ENCODE peak calls at places on chromosomes 6 and 20, in four cellular contexts. One of them, this sample, is unnamed. For H3K36me3, the result is how much of the 10 kb centered on the place peaks cover.

GRCh38 chr6:90336591-90336990 is 39.9 kb upstream of the BACH2 start:
- DNase-seq in adrenal gland: no peak
- DNase-seq in CD4-positive, alpha-beta memory T cell: no peak
- DNase-seq in CD8-positive, alpha-beta T cell: no peak
- DNase-seq in this sample: no peak

GRCh38 chr6:61887425-61887824 is 398.6 kb downstream of the KHDRBS2 start:
- DNase-seq in adrenal gland: no peak
- DNase-seq in CD4-positive, alpha-beta memory T cell: no peak
- DNase-seq in CD8-positive, alpha-beta T cell: no peak
- DNase-seq in this sample: no peak

GRCh38 chr6:139708342-139709199 is 334.1 kb upstream of the CITED2 start:
- DNase-seq in adrenal gland: no peak
- DNase-seq in CD4-positive, alpha-beta memory T cell: no peak
- DNase-seq in CD8-positive, alpha-beta T cell: no peak
- DNase-seq in this sample: no peak

GRCh38 chr6:107488875-107489635 is 862 bp upstream of the SOBP start:
- DNase-seq in adrenal gland: peak
- DNase-seq in CD4-positive, alpha-beta memory T cell: peak
- DNase-seq in CD8-positive, alpha-beta T cell: peak
- DNase-seq in this sample: no peak

GRCh38 chr6:149079911-149080501 is 237.5 kb upstream of the TAB2 start:
- DNase-seq in adrenal gland: no peak
- DNase-seq in CD4-positive, alpha-beta memory T cell: no peak
- DNase-seq in CD8-positive, alpha-beta T cell: no peak
- DNase-seq in this sample: no peak

GRCh38 chr6:46674410-46674809 is 13.3 kb upstream of the TDRD6 start:
- DNase-seq in adrenal gland: no peak
- DNase-seq in CD4-positive, alpha-beta memory T cell: no peak
- DNase-seq in CD8-positive, alpha-beta T cell: no peak
- DNase-seq in this sample: no peak

GRCh38 chr6:104983776-104984175 is 26.9 kb downstream of the LIN28B start:
- DNase-seq in adrenal gland: no peak
- DNase-seq in CD4-positive, alpha-beta memory T cell: no peak
- DNase-seq in CD8-positive, alpha-beta T cell: no peak
- DNase-seq in this sample: no peak

GRCh38 chr20:51696304-51697118 is 71.7 kb downstream of the ATP9A start:
- DNase-seq in adrenal gland: no peak
- DNase-seq in CD4-positive, alpha-beta memory T cell: no peak
- DNase-seq in CD8-positive, alpha-beta T cell: no peak
- DNase-seq in this sample: no peak

GRCh38 chr20:18390201-18390600 is 76.6 kb downstream of the DZANK1 start:
- DNase-seq in adrenal gland: no peak
- DNase-seq in CD4-positive, alpha-beta memory T cell: no peak
- DNase-seq in CD8-positive, alpha-beta T cell: no peak
- DNase-seq in this sample: no peak

GRCh38 chr6:146361367-146361924 is 182.2 kb upstream of the RAB32 start:
- DNase-seq in adrenal gland: no peak
- DNase-seq in CD4-positive, alpha-beta memory T cell: no peak
- DNase-seq in CD8-positive, alpha-beta T cell: no peak
- DNase-seq in this sample: no peak

GRCh38 chr6:75207211-75207984 is 1.5 kb upstream of the COL12A1 start:
- DNase-seq in adrenal gland: no peak
- DNase-seq in CD4-positive, alpha-beta memory T cell: peak
- DNase-seq in CD8-positive, alpha-beta T cell: no peak
- DNase-seq in this sample: no peak

GRCh38 chr6:53436904-53437303 is 88.2 kb upstream of the ELOVL5 start:
- DNase-seq in adrenal gland: no peak
- DNase-seq in CD4-positive, alpha-beta memory T cell: no peak
- DNase-seq in CD8-positive, alpha-beta T cell: no peak
- DNase-seq in this sample: no peak

GRCh38 chr6:159654483-159655098 is 38.5 kb downstream of the SOD2 start:
- DNase-seq in adrenal gland: no peak
- DNase-seq in CD4-positive, alpha-beta memory T cell: peak
- DNase-seq in CD8-positive, alpha-beta T cell: no peak
- DNase-seq in this sample: no peak

GRCh38 chr20:44068311-44068710 is 118.7 kb downstream of the JPH2 start:
- DNase-seq in adrenal gland: no peak
- DNase-seq in CD4-positive, alpha-beta memory T cell: no peak
- DNase-seq in CD8-positive, alpha-beta T cell: no peak
- DNase-seq in this sample: no peak

GRCh38 chr6:104526383-104526782 is 333.3 kb downstream of the HACE1 start:
- DNase-seq in adrenal gland: no peak
- DNase-seq in CD4-positive, alpha-beta memory T cell: no peak
- DNase-seq in CD8-positive, alpha-beta T cell: no peak
- DNase-seq in this sample: no peak

GRCh38 chr6:91198588-91199255 is 611.9 kb upstream of the MAP3K7 start:
- DNase-seq in adrenal gland: no peak
- DNase-seq in CD4-positive, alpha-beta memory T cell: no peak
- DNase-seq in CD8-positive, alpha-beta T cell: no peak
- DNase-seq in this sample: no peak

GRCh38 chr6:151313060-151313459 is 73.3 kb downstream of the AKAP12 start:
- DNase-seq in adrenal gland: no peak
- DNase-seq in CD4-positive, alpha-beta memory T cell: no peak
- DNase-seq in CD8-positive, alpha-beta T cell: no peak
- DNase-seq in this sample: no peak

GRCh38 chr6:43878823-43879495 is 108.9 kb downstream of the VEGFA start:
- DNase-seq in adrenal gland: peak
- DNase-seq in CD4-positive, alpha-beta memory T cell: no peak
- DNase-seq in CD8-positive, alpha-beta T cell: no peak
- DNase-seq in this sample: no peak

GRCh38 chr6:139722540-139722939 is 348.1 kb upstream of the CITED2 start:
- DNase-seq in adrenal gland: no peak
- DNase-seq in CD4-positive, alpha-beta memory T cell: no peak
- DNase-seq in CD8-positive, alpha-beta T cell: no peak
- DNase-seq in this sample: no peak

GRCh38 chr6:166955865-166956443 is 396 bp downstream of the RNASET2 start:
- DNase-seq in adrenal gland: no peak
- DNase-seq in CD4-positive, alpha-beta memory T cell: no peak
- DNase-seq in CD8-positive, alpha-beta T cell: no peak
- DNase-seq in this sample: no peak

GRCh38 chr6:160146454-160147145 is 25.0 kb downstream of the SLC22A1 start:
- DNase-seq in adrenal gland: no peak
- DNase-seq in CD4-positive, alpha-beta memory T cell: no peak
- DNase-seq in CD8-positive, alpha-beta T cell: no peak
- DNase-seq in this sample: no peak

GRCh38 chr20:13554076-13554475 is 84.7 kb downstream of the TASP1 start:
- DNase-seq in adrenal gland: no peak
- DNase-seq in CD4-positive, alpha-beta memory T cell: no peak
- DNase-seq in CD8-positive, alpha-beta T cell: no peak
- DNase-seq in this sample: no peak

GRCh38 chr6:159261983-159262382 is 92.8 kb downstream of the FNDC1 start:
- DNase-seq in adrenal gland: no peak
- DNase-seq in CD4-positive, alpha-beta memory T cell: no peak
- DNase-seq in CD8-positive, alpha-beta T cell: no peak
- DNase-seq in this sample: no peak

GRCh38 chr6:80535914-80536565 is 429.6 kb downstream of the BCKDHB start:
- DNase-seq in adrenal gland: no peak
- DNase-seq in CD4-positive, alpha-beta memory T cell: no peak
- DNase-seq in CD8-positive, alpha-beta T cell: no peak
- DNase-seq in this sample: no peak

GRCh38 chr6:9494864-9495263 is 920.0 kb downstream of the TFAP2A start:
- DNase-seq in adrenal gland: no peak
- DNase-seq in CD4-positive, alpha-beta memory T cell: no peak
- DNase-seq in CD8-positive, alpha-beta T cell: no peak
- DNase-seq in this sample: no peak

GRCh38 chr6:53252177-53252692 is 96.5 kb downstream of the ELOVL5 start:
- DNase-seq in adrenal gland: no peak
- DNase-seq in CD4-positive, alpha-beta memory T cell: no peak
- DNase-seq in CD8-positive, alpha-beta T cell: no peak
- DNase-seq in this sample: no peak

GRCh38 chr6:83083476-83083875 is 16.0 kb downstream of the DOP1A start:
- DNase-seq in adrenal gland: no peak
- DNase-seq in CD4-positive, alpha-beta memory T cell: no peak
- DNase-seq in CD8-positive, alpha-beta T cell: no peak
- DNase-seq in this sample: no peak

GRCh38 chr20:37968726-37969401 is 64.4 kb downstream of the TTI1 start:
- DNase-seq in adrenal gland: peak
- DNase-seq in CD4-positive, alpha-beta memory T cell: no peak
- DNase-seq in CD8-positive, alpha-beta T cell: no peak
- DNase-seq in this sample: no peak

GRCh38 chr20:19720991-19721390 is 37.1 kb upstream of the RIN2 start:
- DNase-seq in adrenal gland: no peak
- DNase-seq in CD4-positive, alpha-beta memory T cell: no peak
- DNase-seq in CD8-positive, alpha-beta T cell: no peak
- DNase-seq in this sample: no peak

GRCh38 chr6:169529931-169530761 is 171.7 kb downstream of the WDR27 start:
- DNase-seq in adrenal gland: no peak
- DNase-seq in CD4-positive, alpha-beta memory T cell: peak
- DNase-seq in CD8-positive, alpha-beta T cell: no peak
- DNase-seq in this sample: no peak

GRCh38 chr6:93059911-93060310 is 359.4 kb downstream of the EPHA7 start:
- DNase-seq in adrenal gland: no peak
- DNase-seq in CD4-positive, alpha-beta memory T cell: no peak
- DNase-seq in CD8-positive, alpha-beta T cell: no peak
- DNase-seq in this sample: no peak

GRCh38 chr6:80674669-80675068 is 568.2 kb downstream of the BCKDHB start:
- DNase-seq in adrenal gland: no peak
- DNase-seq in CD4-positive, alpha-beta memory T cell: no peak
- DNase-seq in CD8-positive, alpha-beta T cell: no peak
- DNase-seq in this sample: no peak

GRCh38 chr6:110682460-110682853 is 132.8 kb downstream of the CDK19 start:
- DNase-seq in adrenal gland: peak
- DNase-seq in CD4-positive, alpha-beta memory T cell: peak
- DNase-seq in CD8-positive, alpha-beta T cell: peak
- DNase-seq in this sample: peak

GRCh38 chr6:13431861-13432465 is 55.4 kb downstream of the GFOD1 start:
- DNase-seq in adrenal gland: no peak
- DNase-seq in CD4-positive, alpha-beta memory T cell: no peak
- DNase-seq in CD8-positive, alpha-beta T cell: no peak
- DNase-seq in this sample: no peak

GRCh38 chr20:313948-314347 is 11.4 kb upstream of the SOX12 start:
- DNase-seq in adrenal gland: no peak
- DNase-seq in CD4-positive, alpha-beta memory T cell: no peak
- DNase-seq in CD8-positive, alpha-beta T cell: no peak
- DNase-seq in this sample: no peak

GRCh38 chr6:33993653-33994052 is 152.2 kb downstream of the GRM4 start:
- DNase-seq in adrenal gland: no peak
- DNase-seq in CD4-positive, alpha-beta memory T cell: no peak
- DNase-seq in CD8-positive, alpha-beta T cell: no peak
- DNase-seq in this sample: no peak

GRCh38 chr6:24394777-24395437 is 7.8 kb upstream of the MRS2 start:
- DNase-seq in adrenal gland: no peak
- DNase-seq in CD4-positive, alpha-beta memory T cell: no peak
- DNase-seq in CD8-positive, alpha-beta T cell: no peak
- DNase-seq in this sample: no peak

GRCh38 chr6:98777762-98778161 is 56.6 kb upstream of the POU3F2 start:
- DNase-seq in adrenal gland: no peak
- DNase-seq in CD4-positive, alpha-beta memory T cell: no peak
- DNase-seq in CD8-positive, alpha-beta T cell: no peak
- DNase-seq in this sample: no peak

DNA sequence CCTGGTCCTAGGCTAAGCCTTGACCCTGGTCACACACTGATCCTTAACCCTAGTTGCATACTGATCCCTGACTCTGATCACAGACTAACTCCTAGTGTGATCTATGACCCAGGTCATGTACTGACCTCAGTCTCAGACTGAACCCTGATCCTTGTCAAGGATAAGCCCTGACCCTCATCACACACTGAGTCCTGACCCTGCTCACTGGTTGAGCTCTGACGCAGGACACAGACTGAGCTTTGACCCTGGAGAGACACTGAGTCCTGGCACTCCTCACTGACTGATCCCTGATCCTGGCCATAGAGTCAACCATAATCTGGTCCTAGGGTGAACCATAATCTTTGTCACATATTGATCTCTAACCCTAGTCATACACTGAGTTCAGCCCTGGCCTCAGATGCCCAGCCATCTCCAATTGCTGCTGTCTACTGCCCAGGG is 37.9 kb downstream of the KCNB1 start:
- DNase-seq in adrenal gland: no peak
- DNase-seq in CD4-positive, alpha-beta memory T cell: no peak
- DNase-seq in CD8-positive, alpha-beta T cell: no peak
- DNase-seq in this sample: no peak
- H3K36me3 ChIP-seq in adrenal gland: under half
- H3K36me3 ChIP-seq in CD4-positive, alpha-beta memory T cell: under half
- H3K36me3 ChIP-seq in CD8-positive, alpha-beta T cell: under half
- H3K36me3 ChIP-seq in this sample: under half

GRCh38 chr6:18276610-18277009 is 12.3 kb upstream of the DEK start:
- DNase-seq in adrenal gland: no peak
- DNase-seq in CD4-positive, alpha-beta memory T cell: no peak
- DNase-seq in CD8-positive, alpha-beta T cell: no peak
- DNase-seq in this sample: no peak
- H3K4me3 ChIP-seq in adrenal gland: no peak
- H3K4me3 ChIP-seq in CD4-positive, alpha-beta memory T cell: no peak
- H3K4me3 ChIP-seq in CD8-positive, alpha-beta T cell: no peak
- H3K4me3 ChIP-seq in this sample: no peak

GRCh38 chr20:21632654-21633053 is 72.8 kb upstream of the PAX1 start:
- DNase-seq in adrenal gland: no peak
- DNase-seq in CD4-positive, alpha-beta memory T cell: no peak
- DNase-seq in CD8-positive, alpha-beta T cell: no peak
- DNase-seq in this sample: no peak
- H3K27ac ChIP-seq in adrenal gland: no peak
- H3K27ac ChIP-seq in CD4-positive, alpha-beta memory T cell: no peak
- H3K27ac ChIP-seq in CD8-positive, alpha-beta T cell: no peak
- H3K27ac ChIP-seq in this sample: no peak

DNA sequence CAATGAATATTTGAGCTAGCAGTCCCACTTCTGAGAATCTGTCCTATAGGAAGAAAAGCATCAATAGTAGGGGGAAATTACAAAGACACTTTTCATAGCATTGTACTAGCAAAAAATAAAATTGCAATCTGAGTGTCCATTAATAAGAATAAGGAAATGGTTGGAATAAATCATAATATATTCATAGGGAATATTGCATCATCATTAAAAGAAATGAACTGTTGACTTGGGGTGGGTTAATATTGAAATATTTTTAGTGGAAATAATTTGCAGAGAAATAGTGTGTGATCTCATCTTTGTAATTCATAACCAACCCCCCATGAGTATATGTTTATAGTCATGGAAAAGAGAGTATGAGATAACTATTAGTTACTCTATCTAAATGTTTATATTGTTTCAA is 12.4 kb downstream of the NFYA start:
- DNase-seq in adrenal gland: no peak
- DNase-seq in CD4-positive, alpha-beta memory T cell: no peak
- DNase-seq in CD8-positive, alpha-beta T cell: no peak
- DNase-seq in this sample: no peak
- H3K36me3 ChIP-seq in adrenal gland: under half
- H3K36me3 ChIP-seq in CD4-positive, alpha-beta memory T cell: under half
- H3K36me3 ChIP-seq in CD8-positive, alpha-beta T cell: under half
- H3K36me3 ChIP-seq in this sample: under half

GRCh38 chr20:61526907-61527306 is 274.8 kb downstream of the CDH4 start:
- DNase-seq in adrenal gland: no peak
- DNase-seq in CD4-positive, alpha-beta memory T cell: no peak
- DNase-seq in CD8-positive, alpha-beta T cell: no peak
- DNase-seq in this sample: no peak

GRCh38 chr20:61524956-61525666 is 273.1 kb downstream of the CDH4 start:
- DNase-seq in adrenal gland: no peak
- DNase-seq in CD4-positive, alpha-beta memory T cell: no peak
- DNase-seq in CD8-positive, alpha-beta T cell: no peak
- DNase-seq in this sample: no peak

GRCh38 chr20:61527626-61528025 is 275.6 kb downstream of the CDH4 start:
- DNase-seq in adrenal gland: no peak
- DNase-seq in CD4-positive, alpha-beta memory T cell: no peak
- DNase-seq in CD8-positive, alpha-beta T cell: no peak
- DNase-seq in this sample: no peak

GRCh38 chr20:61528591-61528990 is 276.5 kb downstream of the CDH4 start:
- DNase-seq in adrenal gland: no peak
- DNase-seq in CD4-positive, alpha-beta memory T cell: no peak
- DNase-seq in CD8-positive, alpha-beta T cell: no peak
- DNase-seq in this sample: no peak

GRCh38 chr20:61525781-61526431 is 273.8 kb downstream of the CDH4 start:
- DNase-seq in adrenal gland: no peak
- DNase-seq in CD4-positive, alpha-beta memory T cell: no peak
- DNase-seq in CD8-positive, alpha-beta T cell: no peak
- DNase-seq in this sample: no peak
- H3K4me3 ChIP-seq in adrenal gland: no peak
- H3K4me3 ChIP-seq in CD4-positive, alpha-beta memory T cell: no peak
- H3K4me3 ChIP-seq in CD8-positive, alpha-beta T cell: no peak
- H3K4me3 ChIP-seq in this sample: no peak

This sample was measured in effector memory CD4-positive, alpha-beta T cell.